ENCODE peak calls at places on chromosomes 13 and 19, in five cellular contexts. E is HCT116, T is mesendoderm, P is SK-N-SH, S is neuronal stem cell. G is an unnamed sample.

GRCh38 chr13:85363504-85363903 is 435.7 kb downstream of the SLITRK6 start:
- DNase-seq in E (no peak), T (no peak), P (no peak), S (no peak), G (no peak)

GRCh38 chr13:113345486-113345885 is 18.4 kb downstream of the GRTP1 start:
- DNase-seq in E (no peak), T (no peak), P (no peak), S (no peak), G (no peak)

GRCh38 chr19:19068659-19069509 is 5.1 kb downstream of the SLC25A42 start:
- DNase-seq in E (no peak), T (no peak), P (no peak), S (no peak), G (no peak)

GRCh38 chr13:102145750-102146149 is 256.1 kb downstream of the FGF14 start:
- DNase-seq in E (no peak), T (no peak), P (peak), S (no peak), G (no peak)

GRCh38 chr13:42969558-42970172 is 22.4 kb downstream of the EPSTI1 start:
- DNase-seq in E (peak), T (peak), P (peak), S (peak), G (peak)

GRCh38 chr13:57673197-57673596 is 41.7 kb downstream of the PCDH17 start:
- DNase-seq in E (no peak), T (peak), P (no peak), S (peak), G (no peak)

GRCh38 chr19:44072543-44073401 is 813 bp downstream of the ZNF284 start:
- DNase-seq in E (no peak), T (no peak), P (peak), S (no peak), G (peak)

GRCh38 chr13:39603424-39603947 is 493 bp upstream of the LHFPL6 start:
- DNase-seq in E (no peak), T (peak), P (peak), S (no peak), G (no peak)

GRCh38 chr13:40981361-40981760 is 37.8 kb downstream of the ELF1 start:
- DNase-seq in E (no peak), T (no peak), P (no peak), S (no peak), G (no peak)

GRCh38 chr19:58522709-58523108 is 3.1 kb upstream of the ZBTB45 start:
- DNase-seq in E (no peak), T (no peak), P (no peak), S (no peak), G (no peak)

GRCh38 chr13:97344250-97345175 is 89.5 kb upstream of the RAP2A start:
- DNase-seq in E (peak), T (peak), P (peak), S (peak), G (peak)

GRCh38 chr19:20928371-20928770 is 5.3 kb downstream of the ZNF85 start:
- DNase-seq in E (no peak), T (no peak), P (no peak), S (no peak), G (no peak)

DNA sequence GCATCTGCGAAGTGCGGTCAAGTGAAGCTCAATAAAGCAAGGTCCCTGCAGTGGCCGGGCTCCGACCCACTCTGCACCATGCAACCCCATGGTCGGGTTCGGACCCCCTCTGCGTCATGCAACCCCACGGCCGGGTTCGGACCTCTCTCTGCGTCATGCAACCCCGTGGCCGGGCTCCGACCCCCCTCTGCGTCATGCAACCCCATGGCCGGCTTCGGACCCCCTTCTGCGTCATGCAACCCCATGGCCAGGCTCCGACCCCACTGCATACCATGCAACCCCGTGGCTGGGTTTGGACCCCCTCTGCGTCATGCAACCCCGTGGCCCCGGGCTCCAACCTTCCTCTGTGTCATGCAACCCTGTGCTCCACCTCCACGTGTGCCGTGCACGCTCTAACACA is 43.8 kb downstream of the CARS2 start:
- DNase-seq in E (no peak), T (no peak), P (no peak), S (no peak), G (no peak)
- H3K9ac ChIP-seq in E (no peak), T (no peak), P (no peak), S (no peak), G (no peak)

GRCh38 chr13:27667946-27668345 is 46.3 kb downstream of the POLR1D start:
- DNase-seq in E (no peak), T (no peak), P (peak), S (no peak), G (no peak)
- H3K27ac ChIP-seq in E (no peak), T (no peak), P (peak), S (no peak), G (no peak)

GRCh38 chr13:23560571-23561089 is 9.6 kb upstream of the TNFRSF19 start:
- DNase-seq in E (no peak), T (no peak), P (no peak), S (no peak), G (no peak)
- H3K9ac ChIP-seq in E (no peak), T (no peak), P (no peak), S (peak), G (no peak)

GRCh38 chr19:4916292-4917082 is 7.2 kb downstream of the UHRF1 start:
- DNase-seq in E (no peak), T (no peak), P (no peak), S (no peak), G (no peak)
- H3K27ac ChIP-seq in E (peak), T (no peak), P (peak), S (no peak), G (peak)

GRCh38 chr19:39347332-39348227 is 5.4 kb downstream of the SAMD4B start:
- DNase-seq in E (no peak), T (no peak), P (no peak), S (no peak), G (no peak)
- H3K9ac ChIP-seq in E (no peak), T (no peak), P (no peak), S (no peak), G (no peak)

DNA sequence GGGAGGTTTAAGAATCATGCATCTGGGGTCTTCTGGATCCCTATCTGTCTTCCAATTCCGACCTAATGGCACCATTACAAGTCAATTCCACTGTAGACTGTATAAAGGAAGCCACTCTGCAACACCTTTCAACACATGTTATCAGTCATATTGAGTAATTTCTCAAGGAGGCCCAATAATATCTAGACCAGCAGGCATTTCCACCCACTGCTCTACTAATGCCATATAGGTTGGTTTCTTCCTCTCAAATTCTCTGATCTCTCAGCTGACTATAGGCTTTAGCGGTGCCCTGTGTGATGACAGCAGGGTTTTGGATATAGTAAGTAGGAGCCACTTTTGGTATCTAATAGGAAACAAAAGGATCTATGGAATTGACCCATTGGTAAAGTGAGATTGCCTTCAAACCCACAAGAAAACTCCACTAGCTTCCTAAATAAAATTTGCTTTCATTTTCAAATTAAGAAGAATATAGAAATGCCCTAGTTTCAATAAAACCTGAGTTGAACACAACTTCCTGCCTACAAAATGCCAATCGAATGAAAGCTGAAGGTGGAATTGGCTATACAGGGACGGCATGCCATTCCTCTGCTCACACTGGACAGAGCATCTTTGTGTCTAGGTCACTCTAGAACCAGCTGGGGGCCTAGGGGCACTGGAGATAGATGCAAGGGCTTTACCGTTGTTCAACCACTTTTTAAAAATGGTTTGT is 12.3 kb upstream of the ITM2B start:
- DNase-seq in E (no peak), T (no peak), P (no peak), S (no peak), G (no peak)
- H3K27ac ChIP-seq in E (no peak), T (no peak), P (no peak), S (no peak), G (peak)

GRCh38 chr13:23808803-23809202 is 80.4 kb downstream of the MIPEP start:
- DNase-seq in E (no peak), T (no peak), P (no peak), S (no peak), G (no peak)
- H3K9ac ChIP-seq in E (no peak), T (no peak), P (no peak), S (no peak), G (no peak)

GRCh38 chr13:28325022-28325421 is 169.9 kb downstream of the FLT1 start:
- DNase-seq in E (no peak), T (no peak), P (no peak), S (no peak), G (no peak)
- H3K27ac ChIP-seq in E (no peak), T (no peak), P (no peak), S (no peak), G (no peak)

DNA sequence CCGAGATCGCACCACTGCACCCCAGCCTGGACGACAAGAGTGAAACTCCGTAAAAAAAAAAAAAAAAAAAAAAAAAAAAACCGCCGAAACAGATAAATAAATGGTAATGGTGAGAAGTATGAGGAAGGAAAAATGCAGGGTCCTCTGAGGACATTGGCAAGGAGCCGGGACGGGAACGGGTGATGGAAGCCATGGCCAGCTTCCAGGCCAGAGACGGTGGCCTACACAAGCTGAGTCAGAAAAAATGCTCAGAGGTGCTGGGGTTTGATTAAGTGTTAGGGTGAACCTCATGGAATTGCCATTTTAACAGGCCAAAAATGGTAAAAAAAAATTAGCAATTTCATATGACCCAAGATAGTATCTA is 873 bp upstream of the ZSWIM4 start:
- DNase-seq in E (no peak), T (no peak), P (no peak), S (no peak), G (peak)
- H3K9ac ChIP-seq in E (peak), T (peak), P (peak), S (no peak), G (peak)

GRCh38 chr19:5907216-5907615 is 2.5 kb downstream of the VMAC start:
- DNase-seq in E (no peak), T (no peak), P (no peak), S (no peak), G (no peak)

GRCh38 chr19:5904302-5905071 is at the start of gene VMAC:
- DNase-seq in E (peak), T (peak), P (peak), S (peak), G (peak)

GRCh38 chr19:5905072-5905778 is 553 bp downstream of the VMAC start:
- DNase-seq in E (no peak), T (no peak), P (no peak), S (no peak), G (no peak)

GRCh38 chr19:5910638-5910907 is 3.5 kb upstream of the CAPS start:
- DNase-seq in E (no peak), T (no peak), P (no peak), S (no peak), G (no peak)

GRCh38 chr19:5908773-5909442 is 4.2 kb downstream of the VMAC start:
- DNase-seq in E (no peak), T (no peak), P (no peak), S (no peak), G (no peak)
- H3K27ac ChIP-seq in E (no peak), T (no peak), P (no peak), S (peak), G (no peak)

G was measured in colonic mucosa.